ENCODE peak calls at places on chromosome 10, in ten cellular contexts. H is upper lobe of left lung, U is stomach, M is body of pancreas, S is ovary, I is right lobe of liver, O is HCT116, N is uterus, D is endothelial cell of umbilical vein, T is spleen. K is an unnamed sample.
A peak's percentile ranks its signal among the peaks of the same experiment; 100 is the strongest.

GRCh38 chr10:80541144-80541750 is 3.5 kb downstream of the SH2D4B start:
- DNase-seq in I (no peak), S (no peak), N (no peak), D (peak; percentile 57), O (no peak), U (no peak), M (no peak), T (no peak), H (no peak), K (no peak)

GRCh38 chr10:69078311-69078710 is 9.6 kb upstream of the SRGN start:
- DNase-seq in D (no peak), N (no peak), I (no peak), H (no peak), M (no peak), S (no peak), U (no peak), O (no peak), T (no peak), K (no peak)

GRCh38 chr10:13338337-13339128 is 9.6 kb downstream of the SEPHS1 start:
- DNase-seq in I (no peak), S (no peak), U (no peak), H (no peak), D (peak; percentile 47), O (no peak), N (no peak), T (no peak), M (no peak), K (no peak)

GRCh38 chr10:72803119-72803505 is 90.4 kb upstream of the OIT3 start:
- DNase-seq in M (no peak), O (no peak), T (no peak), H (no peak), U (no peak), S (no peak), N (no peak), D (no peak), I (no peak), K (no peak)

GRCh38 chr10:127737563-127738511 is 852 bp downstream of the FOXI2 start:
- DNase-seq in N (no peak), O (no peak), S (no peak), M (no peak), T (no peak), H (peak; percentile 81), I (no peak), U (no peak), D (no peak), K (no peak)

GRCh38 chr10:92691591-92692084 is 1.9 kb downstream of the HHEX start:
- DNase-seq in T (peak; percentile 95), S (no peak), D (peak; percentile 83), H (peak; percentile 90), U (peak; percentile 33), N (no peak), O (no peak), M (peak; percentile 60), I (peak; percentile 75), K (no peak)

GRCh38 chr10:17100586-17100985 is 29.0 kb downstream of the CUBN start:
- DNase-seq in N (no peak), S (no peak), M (no peak), I (no peak), H (no peak), D (peak; percentile 47), U (no peak), O (no peak), T (no peak), K (no peak)

GRCh38 chr10:122856902-122857301 is 11.2 kb upstream of the CUZD1 start:
- DNase-seq in T (no peak), U (no peak), I (no peak), D (no peak), M (no peak), S (no peak), H (no peak), O (no peak), N (no peak), K (no peak)

GRCh38 chr10:26441491-26442214 is 3.5 kb downstream of the APBB1IP start:
- DNase-seq in I (no peak), H (no peak), U (no peak), N (no peak), T (no peak), M (no peak), O (no peak), D (no peak), S (no peak), K (peak; percentile 19)

GRCh38 chr10:84538036-84538435 is 209.6 kb downstream of the CCSER2 start:
- DNase-seq in O (no peak), D (no peak), S (no peak), H (no peak), T (no peak), I (no peak), M (no peak), U (no peak), N (no peak), K (no peak)

GRCh38 chr10:4141471-4141870 is 356.5 kb upstream of the KLF6 start:
- DNase-seq in O (no peak), H (no peak), T (no peak), N (no peak), M (no peak), D (peak; percentile 20), I (no peak), S (no peak), U (no peak), K (no peak)

GRCh38 chr10:62374862-62375710 is 917 bp downstream of the ZNF365 start:
- DNase-seq in N (no peak), H (no peak), T (no peak), I (no peak), S (no peak), M (no peak), D (no peak), U (no peak), O (no peak), K (no peak)

GRCh38 chr10:60167056-60167455 is 222.6 kb downstream of the ANK3 start:
- DNase-seq in T (no peak), S (no peak), D (no peak), H (no peak), M (no peak), U (no peak), I (no peak), O (no peak), N (no peak), K (no peak)

GRCh38 chr10:104334965-104335650 is 3.2 kb downstream of the ITPRIP start:
- DNase-seq in N (no peak), T (peak; percentile 75), I (no peak), H (no peak), D (no peak), U (no peak), S (peak; percentile 17), O (no peak), M (no peak), K (no peak)

GRCh38 chr10:114430688-114431413 is 26.5 kb upstream of the AFAP1L2 start:
- DNase-seq in M (peak; percentile 96), O (no peak), D (no peak), U (no peak), I (no peak), N (no peak), H (peak; percentile 48), S (no peak), T (no peak), K (no peak)

GRCh38 chr10:58723977-58724376 is 211.3 kb downstream of the BICC1 start:
- DNase-seq in M (no peak), S (no peak), N (no peak), O (no peak), D (no peak), I (no peak), U (no peak), T (no peak), H (no peak), K (no peak)

GRCh38 chr10:61663466-61663865 is 737 bp downstream of the CABCOCO1 start:
- DNase-seq in N (no peak), O (no peak), D (peak; percentile 20), S (no peak), I (no peak), M (no peak), H (no peak), T (no peak), U (no peak), K (no peak)

GRCh38 chr10:22673785-22674184 is 40.6 kb downstream of the PIP4K2A start:
- DNase-seq in O (no peak), U (no peak), T (no peak), S (no peak), M (no peak), N (no peak), H (no peak), D (no peak), I (no peak), K (no peak)
- TF ChIP-seq POLR2A in O (no peak), U (no peak), T (no peak), S (no peak), M (no peak), N (no peak), H (no peak), D (no peak), I (no peak), K (no peak)

GRCh38 chr10:47308775-47309174 is 8.8 kb downstream of the GDF10 start:
- DNase-seq in N (no peak), H (no peak), S (no peak), M (peak; percentile 53), T (no peak), U (no peak), I (peak; percentile 33), O (no peak), D (no peak), K (no peak)

GRCh38 chr10:47305566-47305965 is 5.6 kb downstream of the GDF10 start:
- DNase-seq in T (no peak), H (no peak), O (no peak), I (peak; percentile 20), S (no peak), U (no peak), N (no peak), D (no peak), M (no peak), K (no peak)

GRCh38 chr10:47309403-47310089 is 9.5 kb downstream of the GDF10 start:
- DNase-seq in I (peak; percentile 7), T (no peak), N (no peak), D (no peak), O (no peak), H (no peak), S (no peak), M (no peak), U (no peak), K (no peak)

GRCh38 chr10:47306429-47307210 is 6.6 kb downstream of the GDF10 start:
- DNase-seq in M (peak; percentile 80), H (no peak), U (no peak), D (no peak), T (no peak), I (peak; percentile 11), N (no peak), S (no peak), O (no peak), K (no peak)

GRCh38 chr10:47307381-47307780 is 7.4 kb downstream of the GDF10 start:
- DNase-seq in H (no peak), O (no peak), M (no peak), D (no peak), I (peak; percentile 11), S (no peak), N (no peak), T (no peak), U (no peak), K (no peak)
- TF ChIP-seq POLR2A in H (no peak), O (no peak), M (no peak), D (no peak), I (no peak), S (no peak), N (no peak), T (no peak), U (no peak), K (no peak)

GRCh38 chr10:125159932-125160855 is at the start of gene CTBP2:
- DNase-seq in I (peak; percentile 67), M (peak; percentile 64), S (peak; percentile 83), N (peak; percentile 60), H (peak; percentile 92), O (peak; percentile 44), T (peak; percentile 87), U (peak; percentile 54), D (peak; percentile 36), K (peak; percentile 33)
- TF ChIP-seq POLR2A in I (no peak), M (no peak), S (peak; percentile 34), N (no peak), H (peak; percentile 23), O (peak; percentile 20), T (no peak), U (no peak), D (no peak), K (peak; percentile 22)

GRCh38 chr10:71246591-71247143 is 34.3 kb downstream of the UNC5B start:
- DNase-seq in T (no peak), S (no peak), O (peak; percentile 56), H (no peak), U (peak; percentile 84), D (no peak), N (no peak), I (no peak), M (peak; percentile 45), K (no peak)
- TF ChIP-seq POLR2A in T (no peak), S (no peak), O (no peak), H (no peak), U (no peak), D (no peak), N (no peak), I (no peak), M (no peak), K (no peak)

K was measured in H54.